ENCODE peak calls at places on chromosome 11, in nine cellular contexts. One of them, this sample, is unnamed.

GRCh38 chr11:114775849-114776621 is 97.7 kb downstream of the NXPE2 start:
- DNase-seq in psoas muscle: no peak
- DNase-seq in IMR-90: no peak
- DNase-seq in CD8-positive, alpha-beta T cell: no peak
- DNase-seq in fibroblast of mammary gland: no peak
- DNase-seq in cardiac muscle cell: peak
- DNase-seq in stomach: no peak
- DNase-seq in cardiac fibroblast: no peak
- DNase-seq in A549: no peak
- DNase-seq in this sample: no peak

GRCh38 chr11:15307600-15307999 is 192.9 kb downstream of the INSC start:
- DNase-seq in psoas muscle: no peak
- DNase-seq in IMR-90: no peak
- DNase-seq in CD8-positive, alpha-beta T cell: no peak
- DNase-seq in fibroblast of mammary gland: no peak
- DNase-seq in cardiac muscle cell: no peak
- DNase-seq in stomach: no peak
- DNase-seq in cardiac fibroblast: no peak
- DNase-seq in A549: no peak
- DNase-seq in this sample: no peak

GRCh38 chr11:33697997-33698396 is 2.6 kb downstream of the C11orf91 start:
- DNase-seq in psoas muscle: no peak
- DNase-seq in IMR-90: no peak
- DNase-seq in CD8-positive, alpha-beta T cell: no peak
- DNase-seq in fibroblast of mammary gland: no peak
- DNase-seq in cardiac muscle cell: no peak
- DNase-seq in stomach: no peak
- DNase-seq in cardiac fibroblast: no peak
- DNase-seq in A549: no peak
- DNase-seq in this sample: no peak

GRCh38 chr11:130070109-130070828 is 575 bp downstream of the APLP2 start:
- DNase-seq in psoas muscle: peak
- DNase-seq in IMR-90: peak
- DNase-seq in CD8-positive, alpha-beta T cell: peak
- DNase-seq in fibroblast of mammary gland: no peak
- DNase-seq in cardiac muscle cell: peak
- DNase-seq in stomach: peak
- DNase-seq in cardiac fibroblast: peak
- DNase-seq in A549: no peak
- DNase-seq in this sample: no peak

GRCh38 chr11:134069996-134070845 is 1.3 kb downstream of the JAM3 start:
- DNase-seq in psoas muscle: no peak
- DNase-seq in IMR-90: no peak
- DNase-seq in CD8-positive, alpha-beta T cell: no peak
- DNase-seq in fibroblast of mammary gland: no peak
- DNase-seq in cardiac muscle cell: no peak
- DNase-seq in stomach: no peak
- DNase-seq in cardiac fibroblast: no peak
- DNase-seq in A549: no peak
- DNase-seq in this sample: no peak

GRCh38 chr11:62431171-62431895 is 12.5 kb downstream of the SCGB1A1 start:
- DNase-seq in psoas muscle: no peak
- DNase-seq in IMR-90: peak
- DNase-seq in CD8-positive, alpha-beta T cell: no peak
- DNase-seq in fibroblast of mammary gland: peak
- DNase-seq in cardiac muscle cell: peak
- DNase-seq in stomach: no peak
- DNase-seq in cardiac fibroblast: peak
- DNase-seq in A549: peak
- DNase-seq in this sample: no peak

GRCh38 chr11:62061356-62062222 is 62.2 kb upstream of the INCENP start:
- DNase-seq in psoas muscle: no peak
- DNase-seq in IMR-90: no peak
- DNase-seq in CD8-positive, alpha-beta T cell: no peak
- DNase-seq in fibroblast of mammary gland: no peak
- DNase-seq in cardiac muscle cell: peak
- DNase-seq in stomach: no peak
- DNase-seq in cardiac fibroblast: peak
- DNase-seq in A549: no peak
- DNase-seq in this sample: no peak

GRCh38 chr11:67522844-67523555 is at the start of gene CABP2:
- DNase-seq in psoas muscle: no peak
- DNase-seq in IMR-90: no peak
- DNase-seq in CD8-positive, alpha-beta T cell: no peak
- DNase-seq in fibroblast of mammary gland: no peak
- DNase-seq in cardiac muscle cell: no peak
- DNase-seq in stomach: no peak
- DNase-seq in cardiac fibroblast: no peak
- DNase-seq in A549: no peak
- DNase-seq in this sample: no peak

GRCh38 chr11:75555079-75555811 is 6.8 kb upstream of the SERPINH1 start:
- DNase-seq in psoas muscle: no peak
- DNase-seq in IMR-90: no peak
- DNase-seq in CD8-positive, alpha-beta T cell: no peak
- DNase-seq in fibroblast of mammary gland: no peak
- DNase-seq in cardiac muscle cell: no peak
- DNase-seq in stomach: no peak
- DNase-seq in cardiac fibroblast: no peak
- DNase-seq in A549: no peak
- DNase-seq in this sample: no peak

GRCh38 chr11:77506857-77507256 is 33.0 kb upstream of the PAK1 start:
- DNase-seq in psoas muscle: no peak
- DNase-seq in IMR-90: no peak
- DNase-seq in CD8-positive, alpha-beta T cell: no peak
- DNase-seq in fibroblast of mammary gland: no peak
- DNase-seq in cardiac muscle cell: no peak
- DNase-seq in stomach: no peak
- DNase-seq in cardiac fibroblast: no peak
- DNase-seq in A549: no peak
- DNase-seq in this sample: no peak

GRCh38 chr11:4881860-4882500 is at the start of gene OR51T1:
- DNase-seq in psoas muscle: no peak
- DNase-seq in IMR-90: peak
- DNase-seq in CD8-positive, alpha-beta T cell: no peak
- DNase-seq in fibroblast of mammary gland: peak
- DNase-seq in cardiac muscle cell: no peak
- DNase-seq in stomach: no peak
- DNase-seq in cardiac fibroblast: peak
- DNase-seq in A549: no peak
- DNase-seq in this sample: no peak

GRCh38 chr11:17263803-17264202 is 12.7 kb upstream of the NUCB2 start:
- DNase-seq in psoas muscle: no peak
- DNase-seq in IMR-90: peak
- DNase-seq in CD8-positive, alpha-beta T cell: no peak
- DNase-seq in fibroblast of mammary gland: peak
- DNase-seq in cardiac muscle cell: no peak
- DNase-seq in stomach: no peak
- DNase-seq in cardiac fibroblast: no peak
- DNase-seq in A549: no peak
- DNase-seq in this sample: no peak

GRCh38 chr11:68652683-68653156 is 31.6 kb upstream of the GAL start:
- DNase-seq in psoas muscle: no peak
- DNase-seq in IMR-90: no peak
- DNase-seq in CD8-positive, alpha-beta T cell: no peak
- DNase-seq in fibroblast of mammary gland: no peak
- DNase-seq in cardiac muscle cell: no peak
- DNase-seq in stomach: no peak
- DNase-seq in cardiac fibroblast: no peak
- DNase-seq in A549: no peak
- DNase-seq in this sample: no peak

GRCh38 chr11:69166186-69167115 is 10.7 kb downstream of the SMIM38 start:
- DNase-seq in psoas muscle: no peak
- DNase-seq in IMR-90: peak
- DNase-seq in CD8-positive, alpha-beta T cell: no peak
- DNase-seq in fibroblast of mammary gland: peak
- DNase-seq in cardiac muscle cell: peak
- DNase-seq in stomach: no peak
- DNase-seq in cardiac fibroblast: peak
- DNase-seq in A549: peak
- DNase-seq in this sample: peak

GRCh38 chr11:2446590-2447252 is 1.9 kb downstream of the KCNQ1 start:
- DNase-seq in psoas muscle: no peak
- DNase-seq in IMR-90: no peak
- DNase-seq in CD8-positive, alpha-beta T cell: no peak
- DNase-seq in fibroblast of mammary gland: no peak
- DNase-seq in cardiac muscle cell: no peak
- DNase-seq in stomach: no peak
- DNase-seq in cardiac fibroblast: no peak
- DNase-seq in A549: no peak
- DNase-seq in this sample: no peak

DNA sequence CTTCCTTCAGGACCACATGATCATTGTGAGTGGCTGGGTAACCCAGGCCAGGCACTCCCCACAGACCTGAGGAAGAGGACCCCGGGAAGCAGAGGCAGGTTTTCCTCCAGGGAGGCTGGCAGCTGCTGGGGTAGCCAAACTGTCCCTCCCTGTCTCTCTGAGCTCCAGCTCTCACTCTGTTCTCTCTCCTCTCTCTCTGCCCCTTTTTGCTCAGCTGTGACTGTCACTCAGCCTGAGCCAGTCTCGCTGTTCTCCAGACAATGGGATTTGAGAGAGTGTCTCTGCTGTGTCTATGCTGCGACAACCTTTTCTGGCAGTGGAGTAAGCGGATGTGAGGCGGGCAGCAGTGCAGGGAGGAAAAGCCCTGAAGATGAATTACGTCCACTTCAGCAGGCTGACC is 83.0 kb upstream of the NCAM1 start:
- DNase-seq in psoas muscle: no peak
- DNase-seq in IMR-90: no peak
- DNase-seq in CD8-positive, alpha-beta T cell: no peak
- DNase-seq in fibroblast of mammary gland: no peak
- DNase-seq in cardiac muscle cell: no peak
- DNase-seq in stomach: no peak
- DNase-seq in cardiac fibroblast: no peak
- DNase-seq in A549: no peak
- DNase-seq in this sample: no peak
- H3K4me3 ChIP-seq in psoas muscle: no peak
- H3K4me3 ChIP-seq in IMR-90: no peak
- H3K4me3 ChIP-seq in CD8-positive, alpha-beta T cell: no peak
- H3K4me3 ChIP-seq in fibroblast of mammary gland: no peak
- H3K4me3 ChIP-seq in cardiac muscle cell: no peak
- H3K4me3 ChIP-seq in stomach: no peak
- H3K4me3 ChIP-seq in cardiac fibroblast: no peak
- H3K4me3 ChIP-seq in A549: no peak
- H3K4me3 ChIP-seq in this sample: no peak

DNA sequence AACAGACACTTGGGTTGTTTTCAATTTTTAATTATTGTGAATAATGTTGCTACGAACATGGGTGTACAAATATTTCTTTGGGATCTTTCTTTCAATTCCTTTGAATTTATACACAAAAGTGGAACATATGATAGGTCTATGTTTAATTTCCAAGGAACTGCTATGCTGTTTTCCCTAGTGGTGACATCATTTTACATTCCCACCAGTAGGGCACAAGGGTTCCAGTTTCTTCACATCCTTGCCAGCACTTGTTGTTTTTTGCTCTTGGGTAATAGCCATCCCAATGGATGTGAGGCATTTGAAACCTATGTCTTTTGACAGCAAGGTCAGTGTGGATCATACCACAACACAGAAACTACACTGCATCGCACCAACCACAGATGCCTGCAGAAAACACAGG is 41.8 kb upstream of the SCN3B start:
- DNase-seq in psoas muscle: no peak
- DNase-seq in IMR-90: no peak
- DNase-seq in CD8-positive, alpha-beta T cell: no peak
- DNase-seq in fibroblast of mammary gland: peak
- DNase-seq in cardiac muscle cell: no peak
- DNase-seq in stomach: no peak
- DNase-seq in cardiac fibroblast: no peak
- DNase-seq in A549: no peak
- DNase-seq in this sample: no peak
- TF ChIP-seq CTCF in psoas muscle: no peak
- TF ChIP-seq CTCF in IMR-90: peak
- TF ChIP-seq CTCF in CD8-positive, alpha-beta T cell: no peak
- TF ChIP-seq CTCF in fibroblast of mammary gland: no peak
- TF ChIP-seq CTCF in cardiac muscle cell: no peak
- TF ChIP-seq CTCF in stomach: no peak
- TF ChIP-seq CTCF in cardiac fibroblast: no peak
- TF ChIP-seq CTCF in A549: no peak
- TF ChIP-seq CTCF in this sample: no peak

GRCh38 chr11:108235192-108235591 is 12.3 kb downstream of the ATM start:
- DNase-seq in psoas muscle: no peak
- DNase-seq in IMR-90: no peak
- DNase-seq in CD8-positive, alpha-beta T cell: no peak
- DNase-seq in fibroblast of mammary gland: no peak
- DNase-seq in cardiac muscle cell: no peak
- DNase-seq in stomach: no peak
- DNase-seq in cardiac fibroblast: no peak
- DNase-seq in A549: no peak
- DNase-seq in this sample: no peak

GRCh38 chr11:108233277-108233945 is 10.5 kb downstream of the ATM start:
- DNase-seq in psoas muscle: no peak
- DNase-seq in IMR-90: no peak
- DNase-seq in CD8-positive, alpha-beta T cell: no peak
- DNase-seq in fibroblast of mammary gland: no peak
- DNase-seq in cardiac muscle cell: no peak
- DNase-seq in stomach: no peak
- DNase-seq in cardiac fibroblast: no peak
- DNase-seq in A549: no peak
- DNase-seq in this sample: no peak

GRCh38 chr11:108239076-108239475 is 16.2 kb downstream of the ATM start:
- DNase-seq in psoas muscle: no peak
- DNase-seq in IMR-90: no peak
- DNase-seq in CD8-positive, alpha-beta T cell: no peak
- DNase-seq in fibroblast of mammary gland: no peak
- DNase-seq in cardiac muscle cell: no peak
- DNase-seq in stomach: no peak
- DNase-seq in cardiac fibroblast: no peak
- DNase-seq in A549: no peak
- DNase-seq in this sample: no peak

GRCh38 chr11:108235633-108236032 is 12.8 kb downstream of the ATM start:
- DNase-seq in psoas muscle: no peak
- DNase-seq in IMR-90: no peak
- DNase-seq in CD8-positive, alpha-beta T cell: no peak
- DNase-seq in fibroblast of mammary gland: no peak
- DNase-seq in cardiac muscle cell: no peak
- DNase-seq in stomach: no peak
- DNase-seq in cardiac fibroblast: no peak
- DNase-seq in A549: no peak
- DNase-seq in this sample: no peak

GRCh38 chr11:108237058-108237481 is 14.2 kb downstream of the ATM start:
- DNase-seq in psoas muscle: no peak
- DNase-seq in IMR-90: no peak
- DNase-seq in CD8-positive, alpha-beta T cell: no peak
- DNase-seq in fibroblast of mammary gland: no peak
- DNase-seq in cardiac muscle cell: peak
- DNase-seq in stomach: no peak
- DNase-seq in cardiac fibroblast: no peak
- DNase-seq in A549: no peak
- DNase-seq in this sample: no peak
- H3K4me3 ChIP-seq in psoas muscle: no peak
- H3K4me3 ChIP-seq in IMR-90: no peak
- H3K4me3 ChIP-seq in CD8-positive, alpha-beta T cell: peak
- H3K4me3 ChIP-seq in fibroblast of mammary gland: no peak
- H3K4me3 ChIP-seq in cardiac muscle cell: no peak
- H3K4me3 ChIP-seq in stomach: no peak
- H3K4me3 ChIP-seq in cardiac fibroblast: no peak
- H3K4me3 ChIP-seq in A549: no peak
- H3K4me3 ChIP-seq in this sample: no peak

DNA sequence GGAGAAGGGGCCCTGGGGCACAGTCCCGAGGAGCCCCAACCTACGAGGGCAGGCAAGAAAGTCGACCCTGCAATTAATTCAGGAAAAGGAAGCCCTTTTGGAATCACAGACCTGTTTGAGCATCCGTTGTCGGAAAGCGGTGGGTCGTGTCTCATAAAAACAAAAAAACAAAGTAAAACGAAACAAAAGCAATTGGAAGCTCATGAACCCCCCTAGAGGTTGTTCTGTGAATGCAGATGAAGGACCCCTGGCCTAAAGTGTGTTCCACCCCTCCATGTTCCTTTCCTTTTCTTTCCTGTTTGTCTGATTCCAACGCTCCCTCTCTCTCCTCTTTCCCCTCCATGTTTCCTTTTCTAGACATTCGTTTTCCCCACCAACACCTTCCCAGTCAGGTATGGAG is 203.7 kb downstream of the GRIK4 start:
- DNase-seq in psoas muscle: no peak
- DNase-seq in IMR-90: no peak
- DNase-seq in CD8-positive, alpha-beta T cell: no peak
- DNase-seq in fibroblast of mammary gland: peak
- DNase-seq in cardiac muscle cell: peak
- DNase-seq in stomach: no peak
- DNase-seq in cardiac fibroblast: peak
- DNase-seq in A549: peak
- DNase-seq in this sample: no peak
- TF ChIP-seq CTCF in psoas muscle: no peak
- TF ChIP-seq CTCF in IMR-90: peak
- TF ChIP-seq CTCF in CD8-positive, alpha-beta T cell: no peak
- TF ChIP-seq CTCF in fibroblast of mammary gland: peak
- TF ChIP-seq CTCF in cardiac muscle cell: peak
- TF ChIP-seq CTCF in stomach: no peak
- TF ChIP-seq CTCF in cardiac fibroblast: peak
- TF ChIP-seq CTCF in A549: peak
- TF ChIP-seq CTCF in this sample: peak

This sample was measured in GM12864.